ENCODE peak calls at places on chromosome 3, in seven cellular contexts. Y, F, S, Q, V, G and K are unnamed samples. For H3K4me1, the result is how much of the 10 kb centered on the place peaks cover.

GRCh38 chr3:57279685-57280084 is 12.8 kb downstream of the ASB14 start:
- DNase-seq in Y (no peak), F (peak), S (no peak), Q (no peak), V (no peak), G (no peak), K (no peak)

GRCh38 chr3:115348951-115349745 is 202.1 kb upstream of the ZBTB20 start:
- DNase-seq in Y (no peak), F (no peak), S (no peak), Q (no peak), V (no peak), G (no peak), K (no peak)

GRCh38 chr3:51706788-51707731 is at the start of gene GRM2:
- DNase-seq in Y (peak), F (peak), S (no peak), Q (no peak), V (no peak), G (peak), K (peak)

GRCh38 chr3:144162042-144162441 is 190.4 kb downstream of the DIPK2A start:
- DNase-seq in Y (no peak), F (peak), S (peak), Q (no peak), V (no peak), G (no peak), K (no peak)

GRCh38 chr3:151009981-151010380 is 37.5 kb upstream of the CLRN1 start:
- DNase-seq in Y (no peak), F (no peak), S (no peak), Q (peak), V (no peak), G (no peak), K (no peak)

GRCh38 chr3:18234717-18235335 is 190.3 kb downstream of the SATB1 start:
- DNase-seq in Y (no peak), F (no peak), S (no peak), Q (no peak), V (no peak), G (peak), K (no peak)

GRCh38 chr3:39099242-39099641 is 8.2 kb downstream of the GORASP1 start:
- DNase-seq in Y (no peak), F (no peak), S (no peak), Q (peak), V (no peak), G (no peak), K (no peak)

GRCh38 chr3:65685621-65686020 is 353.1 kb downstream of the MAGI1 start:
- DNase-seq in Y (no peak), F (peak), S (no peak), Q (no peak), V (no peak), G (peak), K (no peak)

GRCh38 chr3:189355481-189356201 is 183.9 kb downstream of the TPRG1 start:
- DNase-seq in Y (no peak), F (peak), S (no peak), Q (no peak), V (no peak), G (no peak), K (no peak)

GRCh38 chr3:62496509-62496908 is 123.2 kb upstream of the FEZF2 start:
- DNase-seq in Y (no peak), F (no peak), S (no peak), Q (no peak), V (no peak), G (peak), K (no peak)

GRCh38 chr3:150843241-150843640 is 62.0 kb downstream of the MINDY4B start:
- DNase-seq in Y (no peak), F (no peak), S (no peak), Q (no peak), V (no peak), G (no peak), K (no peak)

GRCh38 chr3:157494581-157495281 is 8.5 kb downstream of the VEPH1 start:
- DNase-seq in Y (no peak), F (no peak), S (no peak), Q (no peak), V (no peak), G (no peak), K (no peak)

GRCh38 chr3:18189651-18190050 is 235.5 kb downstream of the SATB1 start:
- DNase-seq in Y (no peak), F (no peak), S (no peak), Q (no peak), V (no peak), G (no peak), K (no peak)

GRCh38 chr3:81927811-81928210 is 166.4 kb upstream of the GBE1 start:
- DNase-seq in Y (no peak), F (no peak), S (no peak), Q (no peak), V (no peak), G (no peak), K (no peak)

GRCh38 chr3:58214484-58215316 is 3.9 kb upstream of the DNASE1L3 start:
- DNase-seq in Y (no peak), F (peak), S (no peak), Q (no peak), V (no peak), G (no peak), K (no peak)

GRCh38 chr3:167691366-167691765 is 37.6 kb upstream of the WDR49 start:
- DNase-seq in Y (no peak), F (no peak), S (no peak), Q (no peak), V (no peak), G (no peak), K (no peak)

GRCh38 chr3:101635954-101636798 is 40.8 kb downstream of the ZBTB11 start:
- DNase-seq in Y (peak), F (peak), S (peak), Q (peak), V (no peak), G (peak), K (peak)

GRCh38 chr3:38992117-38992779 is 59.5 kb downstream of the SCN11A start:
- DNase-seq in Y (no peak), F (no peak), S (no peak), Q (no peak), V (no peak), G (no peak), K (no peak)

GRCh38 chr3:34277110-34277509 is 478.7 kb downstream of the PDCD6IP start:
- DNase-seq in Y (no peak), F (no peak), S (no peak), Q (no peak), V (no peak), G (no peak), K (no peak)

GRCh38 chr3:123486460-123486859 is 37.6 kb upstream of the ADCY5 start:
- DNase-seq in Y (no peak), F (no peak), S (no peak), Q (no peak), V (no peak), G (no peak), K (no peak)

GRCh38 chr3:102098130-102098885 is 249.0 kb downstream of the NFKBIZ start:
- DNase-seq in Y (no peak), F (no peak), S (no peak), Q (no peak), V (no peak), G (no peak), K (no peak)

GRCh38 chr3:134060561-134061385 is 31.0 kb upstream of the SLCO2A1 start:
- DNase-seq in Y (no peak), F (no peak), S (no peak), Q (no peak), V (no peak), G (no peak), K (no peak)

GRCh38 chr3:129387492-129387891 is 40.9 kb downstream of the EFCAB12 start:
- DNase-seq in Y (no peak), F (no peak), S (no peak), Q (no peak), V (no peak), G (no peak), K (no peak)

GRCh38 chr3:49119439-49119838 is 1.2 kb downstream of the USP19 start:
- DNase-seq in Y (no peak), F (no peak), S (no peak), Q (no peak), V (no peak), G (no peak), K (no peak)

GRCh38 chr3:102354818-102355515 is 79.8 kb upstream of the ZPLD1 start:
- DNase-seq in Y (no peak), F (peak), S (peak), Q (no peak), V (no peak), G (no peak), K (no peak)

GRCh38 chr3:161558256-161558655 is 61.6 kb downstream of the OTOL1 start:
- DNase-seq in Y (no peak), F (peak), S (no peak), Q (no peak), V (no peak), G (no peak), K (no peak)

GRCh38 chr3:11363732-11364131 is 91.5 kb downstream of the ATG7 start:
- DNase-seq in Y (no peak), F (no peak), S (no peak), Q (no peak), V (no peak), G (no peak), K (no peak)

GRCh38 chr3:71725279-71725991 is at the start of gene EIF4E3:
- DNase-seq in Y (peak), F (peak), S (no peak), Q (no peak), V (no peak), G (no peak), K (no peak)

GRCh38 chr3:181692850-181693154 is 18.9 kb upstream of the SOX2 start:
- DNase-seq in Y (no peak), F (no peak), S (no peak), Q (no peak), V (no peak), G (no peak), K (no peak)

GRCh38 chr3:13811614-13812013 is 68.3 kb downstream of the WNT7A start:
- DNase-seq in Y (no peak), F (no peak), S (no peak), Q (no peak), V (no peak), G (no peak), K (no peak)

GRCh38 chr3:66442254-66443249 is 58.3 kb downstream of the LRIG1 start:
- DNase-seq in Y (peak), F (peak), S (no peak), Q (no peak), V (peak), G (peak), K (peak)

GRCh38 chr3:195352895-195353488 is 82.0 kb upstream of the XXYLT1 start:
- DNase-seq in Y (no peak), F (peak), S (peak), Q (no peak), V (no peak), G (no peak), K (no peak)

GRCh38 chr3:37836589-37836988 is 25.1 kb upstream of the CTDSPL start:
- DNase-seq in Y (no peak), F (no peak), S (no peak), Q (no peak), V (no peak), G (no peak), K (no peak)

GRCh38 chr3:88810455-88810854 is 297.0 kb upstream of the EPHA3 start:
- DNase-seq in Y (no peak), F (no peak), S (no peak), Q (no peak), V (no peak), G (peak), K (no peak)

GRCh38 chr3:66618066-66618465 is 117.2 kb upstream of the LRIG1 start:
- DNase-seq in Y (no peak), F (no peak), S (no peak), Q (no peak), V (no peak), G (no peak), K (no peak)

GRCh38 chr3:64011685-64012084 is 11.6 kb downstream of the PSMD6 start:
- DNase-seq in Y (no peak), F (peak), S (no peak), Q (no peak), V (no peak), G (no peak), K (no peak)

GRCh38 chr3:101853971-101854370 is 4.7 kb downstream of the NFKBIZ start:
- DNase-seq in Y (no peak), F (no peak), S (no peak), Q (no peak), V (no peak), G (no peak), K (no peak)

GRCh38 chr3:171791695-171792082 is 18.6 kb downstream of the PLD1 start:
- DNase-seq in Y (no peak), F (no peak), S (no peak), Q (no peak), V (no peak), G (no peak), K (no peak)

GRCh38 chr3:192834428-192834827 is 83.2 kb downstream of the MB21D2 start:
- DNase-seq in Y (no peak), F (no peak), S (no peak), Q (no peak), V (no peak), G (no peak), K (no peak)
- H3K4me1 ChIP-seq in Y (under half), F (under half), S (under half), Q (half or more), V (under half), G (under half), K (under half)

DNA sequence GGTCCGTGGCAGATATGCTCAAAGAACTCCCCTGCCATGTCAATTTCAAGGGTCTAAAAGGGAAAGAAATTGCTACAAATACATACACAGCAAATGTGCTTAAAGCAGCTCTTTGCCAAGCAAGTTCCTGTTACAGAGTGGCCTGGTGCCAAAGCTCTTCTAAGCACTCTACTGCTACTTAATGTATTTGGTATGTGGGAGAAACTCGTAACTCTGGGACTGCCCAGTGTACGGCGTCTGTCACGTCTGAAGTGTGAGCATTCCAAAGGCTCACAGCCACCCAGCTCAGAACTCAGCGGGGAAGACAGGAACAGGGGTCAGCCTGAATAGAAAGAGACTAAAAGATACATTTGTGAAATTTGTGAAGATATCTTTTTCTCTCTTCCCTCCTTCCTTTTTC is 54.6 kb downstream of the RBMS3 start:
- DNase-seq in Y (peak), F (peak), S (no peak), Q (no peak), V (peak), G (peak), K (no peak)
- H3K4me3 ChIP-seq in Y (peak), F (no peak), S (peak), Q (peak), V (peak), G (peak), K (no peak)

GRCh38 chr3:46955157-46955556 is 21.4 kb downstream of the CCDC12 start:
- DNase-seq in Y (no peak), F (no peak), S (no peak), Q (no peak), V (no peak), G (no peak), K (no peak)

GRCh38 chr3:46958469-46959168 is 17.9 kb downstream of the CCDC12 start:
- DNase-seq in Y (no peak), F (no peak), S (no peak), Q (no peak), V (no peak), G (no peak), K (no peak)

GRCh38 chr3:46954178-46954577 is 22.4 kb downstream of the CCDC12 start:
- DNase-seq in Y (no peak), F (no peak), S (no peak), Q (no peak), V (no peak), G (no peak), K (no peak)

GRCh38 chr3:46953265-46954010 is 23.1 kb downstream of the CCDC12 start:
- DNase-seq in Y (no peak), F (no peak), S (no peak), Q (no peak), V (no peak), G (no peak), K (no peak)

DNA sequence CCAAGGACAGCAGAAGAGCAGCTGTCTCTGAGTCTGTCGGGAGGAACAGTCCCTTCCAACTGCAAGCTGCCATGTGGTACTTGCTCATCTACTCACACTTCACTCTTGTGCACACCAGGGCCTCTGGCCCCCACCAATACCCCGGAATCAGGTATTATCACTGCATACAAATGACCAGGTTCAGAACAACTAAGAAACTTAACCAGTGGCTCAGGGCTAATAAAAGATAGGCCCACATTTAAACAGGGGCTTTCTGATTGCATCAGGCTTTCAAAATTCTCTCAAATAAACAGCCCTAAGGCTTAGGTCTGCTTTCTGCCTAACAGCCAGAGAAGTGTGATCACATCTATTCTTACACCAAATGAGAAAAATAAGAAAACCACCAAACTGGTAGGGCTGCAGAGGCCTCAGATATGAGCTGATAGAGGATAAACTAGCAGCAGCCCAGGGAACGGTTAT is 20.7 kb downstream of the CCDC12 start:
- DNase-seq in Y (no peak), F (no peak), S (no peak), Q (no peak), V (no peak), G (no peak), K (no peak)
- H3K4me1 ChIP-seq in Y (under half), F (half or more), S (under half), Q (half or more), V (under half), G (half or more), K (under half)

DNA sequence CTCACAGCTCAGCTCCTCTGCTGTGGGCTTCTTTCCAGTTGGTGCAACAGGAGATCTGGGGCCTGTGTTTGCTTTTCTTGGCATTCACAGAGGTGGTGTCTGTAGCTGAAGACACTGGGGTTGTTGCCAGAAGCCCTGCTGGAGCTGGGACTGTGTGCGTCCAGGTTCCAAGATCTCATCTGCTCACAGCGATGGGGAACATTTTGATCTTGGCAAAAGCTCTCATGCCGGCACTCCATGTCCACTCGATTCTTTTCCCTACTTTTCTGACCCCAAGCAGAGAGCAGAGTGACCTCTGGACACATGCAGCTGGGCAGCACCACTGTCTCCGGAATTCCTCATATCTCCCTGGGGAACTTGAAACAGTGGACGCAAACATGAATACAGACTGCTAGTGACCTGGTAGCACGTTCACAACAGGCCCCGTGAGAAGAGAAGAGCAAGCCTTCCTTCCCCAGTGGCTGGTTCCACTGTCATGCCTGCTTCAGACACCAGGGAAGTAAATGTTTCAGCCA is 36.1 kb upstream of the MECOM start:
- DNase-seq in Y (peak), F (no peak), S (no peak), Q (peak), V (peak), G (peak), K (no peak)
- H3K4me3 ChIP-seq in Y (no peak), F (no peak), S (no peak), Q (no peak), V (no peak), G (no peak), K (no peak)

DNA sequence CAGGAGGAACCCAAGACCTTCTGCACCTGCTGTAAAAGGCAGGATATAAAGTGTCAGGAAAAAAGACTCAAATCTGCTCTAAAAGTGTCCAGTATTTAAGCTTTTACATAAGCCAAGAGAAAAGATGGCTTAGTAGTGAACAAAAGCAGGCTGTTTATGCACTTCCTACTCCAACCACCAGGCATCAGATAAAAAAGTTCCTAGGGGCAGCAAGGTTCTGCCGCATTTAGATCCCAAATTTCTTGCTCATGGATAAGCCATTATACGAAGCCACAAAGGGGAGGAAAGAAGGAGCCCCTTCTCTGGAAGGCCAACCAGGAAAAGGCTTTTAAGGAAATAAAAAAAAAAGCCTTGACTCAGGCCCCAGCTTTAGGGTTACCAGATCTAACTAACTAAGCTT is 10.6 kb upstream of the SLC9C1 start:
- DNase-seq in Y (no peak), F (no peak), S (no peak), Q (no peak), V (no peak), G (no peak), K (no peak)
- H3K4me1 ChIP-seq in Y (under half), F (under half), S (under half), Q (under half), V (under half), G (under half), K (under half)

GRCh38 chr3:190433626-190434025 is 16.1 kb downstream of the TMEM207 start:
- DNase-seq in Y (no peak), F (no peak), S (no peak), Q (no peak), V (no peak), G (no peak), K (no peak)

GRCh38 chr3:190430906-190431305 is 18.8 kb downstream of the TMEM207 start:
- DNase-seq in Y (no peak), F (no peak), S (no peak), Q (no peak), V (no peak), G (no peak), K (no peak)

GRCh38 chr3:190429681-190430080 is 20.0 kb downstream of the TMEM207 start:
- DNase-seq in Y (no peak), F (no peak), S (no peak), Q (no peak), V (no peak), G (no peak), K (no peak)

GRCh38 chr3:190435618-190436017 is 14.1 kb downstream of the TMEM207 start:
- DNase-seq in Y (no peak), F (no peak), S (no peak), Q (no peak), V (no peak), G (no peak), K (no peak)

GRCh38 chr3:190432216-190432615 is 17.5 kb downstream of the TMEM207 start:
- DNase-seq in Y (no peak), F (no peak), S (no peak), Q (no peak), V (no peak), G (no peak), K (no peak)
- H3K4me3 ChIP-seq in Y (no peak), F (no peak), S (no peak), Q (no peak), V (no peak), G (no peak), K (no peak)